ENCODE peak calls at places on chromosomes 3 and 15, in ten cellular contexts. One of them, this sample, is unnamed.

GRCh38 chr3:98797905-98798304 is 34.8 kb downstream of the ST3GAL6 start:
- DNase-seq in mesothelial cell of epicardium: no peak
- DNase-seq in IMR-90: no peak
- DNase-seq in Panc1: no peak
- DNase-seq in Caco-2: no peak
- DNase-seq in thoracic aorta: no peak
- DNase-seq in lower leg skin: no peak
- DNase-seq in right atrium auricular region: no peak
- DNase-seq in fibroblast of pulmonary artery: no peak
- DNase-seq in breast epithelium: no peak
- DNase-seq in this sample: no peak

GRCh38 chr3:65945480-65945879 is 93.2 kb downstream of the MAGI1 start:
- DNase-seq in breast epithelium: no peak
- DNase-seq in fibroblast of pulmonary artery: no peak
- DNase-seq in thoracic aorta: no peak
- DNase-seq in mesothelial cell of epicardium: no peak
- DNase-seq in Caco-2: no peak
- DNase-seq in right atrium auricular region: no peak
- DNase-seq in IMR-90: peak; percentile 16
- DNase-seq in lower leg skin: no peak
- DNase-seq in Panc1: no peak
- DNase-seq in this sample: no peak

GRCh38 chr15:82942691-82943090 is 9.8 kb downstream of the HOMER2 start:
- DNase-seq in lower leg skin: no peak
- DNase-seq in breast epithelium: peak; percentile 88
- DNase-seq in mesothelial cell of epicardium: no peak
- DNase-seq in Caco-2: peak; percentile 50
- DNase-seq in fibroblast of pulmonary artery: no peak
- DNase-seq in Panc1: no peak
- DNase-seq in thoracic aorta: no peak
- DNase-seq in IMR-90: no peak
- DNase-seq in right atrium auricular region: no peak
- DNase-seq in this sample: peak; percentile 97

GRCh38 chr3:42014443-42014945 is 52.6 kb upstream of the ULK4 start:
- DNase-seq in right atrium auricular region: no peak
- DNase-seq in mesothelial cell of epicardium: no peak
- DNase-seq in IMR-90: no peak
- DNase-seq in Panc1: no peak
- DNase-seq in thoracic aorta: no peak
- DNase-seq in fibroblast of pulmonary artery: peak; percentile 33
- DNase-seq in lower leg skin: no peak
- DNase-seq in Caco-2: no peak
- DNase-seq in breast epithelium: no peak
- DNase-seq in this sample: no peak

GRCh38 chr3:160169139-160169830 is 55.9 kb upstream of the C3orf80 start:
- DNase-seq in Caco-2: no peak
- DNase-seq in mesothelial cell of epicardium: no peak
- DNase-seq in IMR-90: peak; percentile 95
- DNase-seq in breast epithelium: no peak
- DNase-seq in fibroblast of pulmonary artery: peak; percentile 74
- DNase-seq in thoracic aorta: no peak
- DNase-seq in Panc1: no peak
- DNase-seq in right atrium auricular region: no peak
- DNase-seq in lower leg skin: no peak
- DNase-seq in this sample: no peak

GRCh38 chr3:30702521-30703404 is 96.4 kb downstream of the TGFBR2 start:
- DNase-seq in fibroblast of pulmonary artery: no peak
- DNase-seq in IMR-90: no peak
- DNase-seq in lower leg skin: no peak
- DNase-seq in Panc1: no peak
- DNase-seq in breast epithelium: no peak
- DNase-seq in thoracic aorta: no peak
- DNase-seq in Caco-2: no peak
- DNase-seq in right atrium auricular region: no peak
- DNase-seq in mesothelial cell of epicardium: no peak
- DNase-seq in this sample: no peak

GRCh38 chr3:117735481-117736101 is 1026.0 kb downstream of the TUSC7 start:
- DNase-seq in thoracic aorta: no peak
- DNase-seq in Caco-2: no peak
- DNase-seq in breast epithelium: no peak
- DNase-seq in IMR-90: peak; percentile 91
- DNase-seq in mesothelial cell of epicardium: no peak
- DNase-seq in fibroblast of pulmonary artery: peak; percentile 37
- DNase-seq in Panc1: no peak
- DNase-seq in right atrium auricular region: no peak
- DNase-seq in lower leg skin: no peak
- DNase-seq in this sample: no peak

GRCh38 chr3:94303897-94304296 is 241.0 kb downstream of the NSUN3 start:
- DNase-seq in Panc1: no peak
- DNase-seq in fibroblast of pulmonary artery: peak; percentile 14
- DNase-seq in IMR-90: peak; percentile 1
- DNase-seq in mesothelial cell of epicardium: no peak
- DNase-seq in breast epithelium: no peak
- DNase-seq in lower leg skin: no peak
- DNase-seq in right atrium auricular region: no peak
- DNase-seq in Caco-2: no peak
- DNase-seq in thoracic aorta: no peak
- DNase-seq in this sample: peak; percentile 30

GRCh38 chr15:84586641-84587160 is 14.1 kb upstream of the ZSCAN2 start:
- DNase-seq in breast epithelium: no peak
- DNase-seq in right atrium auricular region: no peak
- DNase-seq in IMR-90: peak; percentile 36
- DNase-seq in Panc1: no peak
- DNase-seq in thoracic aorta: no peak
- DNase-seq in Caco-2: no peak
- DNase-seq in fibroblast of pulmonary artery: no peak
- DNase-seq in mesothelial cell of epicardium: no peak
- DNase-seq in lower leg skin: no peak
- DNase-seq in this sample: no peak

GRCh38 chr3:142853270-142854163 is 35.4 kb downstream of the PCOLCE2 start:
- DNase-seq in Panc1: no peak
- DNase-seq in fibroblast of pulmonary artery: peak; percentile 35
- DNase-seq in thoracic aorta: no peak
- DNase-seq in Caco-2: no peak
- DNase-seq in right atrium auricular region: no peak
- DNase-seq in mesothelial cell of epicardium: no peak
- DNase-seq in breast epithelium: no peak
- DNase-seq in IMR-90: peak; percentile 21
- DNase-seq in lower leg skin: no peak
- DNase-seq in this sample: no peak

GRCh38 chr3:29249829-29250228 is 31.0 kb upstream of the RBMS3 start:
- DNase-seq in right atrium auricular region: no peak
- DNase-seq in Panc1: no peak
- DNase-seq in mesothelial cell of epicardium: no peak
- DNase-seq in thoracic aorta: no peak
- DNase-seq in Caco-2: no peak
- DNase-seq in lower leg skin: no peak
- DNase-seq in IMR-90: no peak
- DNase-seq in fibroblast of pulmonary artery: no peak
- DNase-seq in breast epithelium: no peak
- DNase-seq in this sample: no peak

GRCh38 chr3:29241855-29242254 is 39.0 kb upstream of the RBMS3 start:
- DNase-seq in Caco-2: no peak
- DNase-seq in right atrium auricular region: no peak
- DNase-seq in lower leg skin: no peak
- DNase-seq in Panc1: no peak
- DNase-seq in fibroblast of pulmonary artery: no peak
- DNase-seq in mesothelial cell of epicardium: no peak
- DNase-seq in IMR-90: no peak
- DNase-seq in thoracic aorta: no peak
- DNase-seq in breast epithelium: no peak
- DNase-seq in this sample: no peak

GRCh38 chr3:29245441-29245840 is 35.4 kb upstream of the RBMS3 start:
- DNase-seq in mesothelial cell of epicardium: no peak
- DNase-seq in fibroblast of pulmonary artery: no peak
- DNase-seq in lower leg skin: no peak
- DNase-seq in thoracic aorta: no peak
- DNase-seq in Caco-2: no peak
- DNase-seq in IMR-90: no peak
- DNase-seq in right atrium auricular region: no peak
- DNase-seq in breast epithelium: no peak
- DNase-seq in Panc1: no peak
- DNase-seq in this sample: no peak

DNA sequence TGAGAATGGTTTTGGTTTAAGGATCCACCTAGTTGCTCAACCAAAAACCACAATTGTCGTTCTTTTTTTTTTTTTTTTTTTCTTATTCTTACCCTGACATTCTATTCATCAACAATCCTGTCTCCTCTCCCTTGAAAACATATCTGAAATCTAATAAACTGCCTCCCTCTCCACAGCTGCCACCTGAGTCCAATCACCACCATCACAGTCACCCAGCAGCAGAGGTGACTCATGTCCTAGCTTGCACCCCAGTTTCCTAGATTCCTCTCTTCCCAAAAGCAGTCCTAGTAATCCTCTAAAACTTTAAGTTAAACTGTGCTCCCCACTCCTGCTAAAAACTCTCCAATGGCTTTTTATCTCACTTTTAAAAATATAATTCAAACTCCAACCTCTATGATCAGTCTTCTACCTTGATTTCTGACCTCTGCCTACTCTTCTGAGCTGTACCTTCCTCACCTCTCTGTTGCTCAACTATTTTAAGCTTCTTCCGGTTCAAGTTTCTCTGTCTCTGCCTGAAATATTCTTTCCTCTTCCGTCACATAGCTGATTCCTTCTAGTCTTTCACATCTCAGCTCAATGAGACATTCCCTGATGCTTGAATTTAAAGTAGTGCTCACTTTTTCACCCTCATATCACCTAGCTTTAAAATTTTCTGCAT is 33.7 kb upstream of the RBMS3 start:
- DNase-seq in Panc1: no peak
- DNase-seq in Caco-2: no peak
- DNase-seq in lower leg skin: no peak
- DNase-seq in thoracic aorta: no peak
- DNase-seq in mesothelial cell of epicardium: no peak
- DNase-seq in right atrium auricular region: no peak
- DNase-seq in IMR-90: no peak
- DNase-seq in breast epithelium: no peak
- DNase-seq in fibroblast of pulmonary artery: no peak
- DNase-seq in this sample: no peak
- TF ChIP-seq CTCF in Panc1: no peak
- TF ChIP-seq CTCF in Caco-2: no peak
- TF ChIP-seq CTCF in lower leg skin: no peak
- TF ChIP-seq CTCF in thoracic aorta: no peak
- TF ChIP-seq CTCF in mesothelial cell of epicardium: no peak
- TF ChIP-seq CTCF in right atrium auricular region: no peak
- TF ChIP-seq CTCF in IMR-90: no peak
- TF ChIP-seq CTCF in breast epithelium: no peak
- TF ChIP-seq CTCF in fibroblast of pulmonary artery: no peak
- TF ChIP-seq CTCF in this sample: no peak

DNA sequence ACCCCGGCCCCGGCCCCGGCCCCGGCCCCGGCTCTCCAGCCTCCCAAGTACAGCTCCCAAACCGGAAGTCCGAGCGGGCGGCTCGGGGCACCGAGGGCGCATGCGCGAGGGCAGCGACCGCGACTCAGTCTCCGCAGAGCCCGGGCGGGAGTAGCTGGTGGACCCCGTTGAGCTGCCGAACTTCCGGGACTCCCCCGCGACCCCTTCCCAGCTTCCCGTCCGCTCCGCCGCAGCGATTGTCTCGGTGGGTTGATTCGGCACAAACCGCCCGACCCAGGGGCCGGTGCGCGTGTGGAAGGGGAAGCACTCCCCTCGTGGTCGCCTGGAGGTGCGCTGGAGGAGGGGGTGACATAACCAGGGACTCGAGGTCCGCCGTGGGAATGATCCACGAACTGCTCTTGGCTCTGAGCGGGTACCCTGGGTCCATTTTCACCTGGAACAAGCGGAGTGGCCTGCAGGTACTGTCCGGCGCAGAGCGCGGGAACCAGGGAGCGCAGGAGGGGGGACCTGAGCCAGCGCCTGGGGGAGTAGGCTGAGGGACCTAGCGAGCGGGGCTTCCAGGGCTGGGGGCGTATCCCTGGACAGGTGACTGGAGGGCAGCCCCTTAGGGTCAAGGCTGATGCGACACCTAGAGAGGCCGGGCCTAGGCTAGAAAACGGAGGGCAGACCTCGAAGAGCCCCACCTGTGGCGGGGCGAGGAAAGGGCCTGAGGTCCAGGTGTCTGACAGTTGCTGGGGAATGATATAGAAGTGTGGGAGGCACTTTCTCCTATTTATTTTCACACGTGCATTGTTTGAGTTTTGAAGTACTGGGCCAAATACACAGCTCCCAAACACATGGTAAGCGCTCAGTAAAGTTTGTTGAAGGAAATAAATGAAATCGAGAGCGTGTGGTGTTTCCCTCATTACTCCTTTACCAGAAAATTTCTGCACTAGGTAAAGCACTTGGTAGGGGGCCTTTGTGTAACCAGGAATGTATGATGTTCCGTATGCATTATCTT is at the start of the genes TUBGCP4 and ZSCAN29:
- DNase-seq in mesothelial cell of epicardium: peak; percentile 77
- DNase-seq in breast epithelium: peak; percentile 72
- DNase-seq in lower leg skin: peak; percentile 95
- DNase-seq in thoracic aorta: peak; percentile 6
- DNase-seq in IMR-90: peak; percentile 62
- DNase-seq in right atrium auricular region: peak; percentile 76
- DNase-seq in Caco-2: peak; percentile 86
- DNase-seq in fibroblast of pulmonary artery: peak; percentile 75
- DNase-seq in Panc1: no peak
- DNase-seq in this sample: no peak
- TF ChIP-seq CTCF in mesothelial cell of epicardium: no peak
- TF ChIP-seq CTCF in breast epithelium: no peak
- TF ChIP-seq CTCF in lower leg skin: peak; percentile 19
- TF ChIP-seq CTCF in thoracic aorta: no peak
- TF ChIP-seq CTCF in IMR-90: no peak
- TF ChIP-seq CTCF in right atrium auricular region: peak; percentile 36
- TF ChIP-seq CTCF in Caco-2: peak; percentile 50
- TF ChIP-seq CTCF in fibroblast of pulmonary artery: peak; percentile 28
- TF ChIP-seq CTCF in Panc1: peak; percentile 73
- TF ChIP-seq CTCF in this sample: peak; percentile 39

GRCh38 chr3:27253831-27254230 is 115.4 kb downstream of the NEK10 start:
- DNase-seq in IMR-90: peak; percentile 21
- DNase-seq in fibroblast of pulmonary artery: peak; percentile 51
- DNase-seq in Caco-2: peak; percentile 38
- DNase-seq in breast epithelium: peak; percentile 51
- DNase-seq in lower leg skin: no peak
- DNase-seq in mesothelial cell of epicardium: peak; percentile 18
- DNase-seq in right atrium auricular region: no peak
- DNase-seq in Panc1: no peak
- DNase-seq in thoracic aorta: no peak
- DNase-seq in this sample: peak; percentile 8
- TF ChIP-seq CTCF in IMR-90: peak; percentile 46
- TF ChIP-seq CTCF in fibroblast of pulmonary artery: peak; percentile 53
- TF ChIP-seq CTCF in Caco-2: peak; percentile 25
- TF ChIP-seq CTCF in breast epithelium: peak; percentile 15
- TF ChIP-seq CTCF in lower leg skin: no peak
- TF ChIP-seq CTCF in mesothelial cell of epicardium: no peak
- TF ChIP-seq CTCF in right atrium auricular region: peak; percentile 55
- TF ChIP-seq CTCF in Panc1: peak; percentile 71
- TF ChIP-seq CTCF in thoracic aorta: no peak
- TF ChIP-seq CTCF in this sample: peak; percentile 71

DNA sequence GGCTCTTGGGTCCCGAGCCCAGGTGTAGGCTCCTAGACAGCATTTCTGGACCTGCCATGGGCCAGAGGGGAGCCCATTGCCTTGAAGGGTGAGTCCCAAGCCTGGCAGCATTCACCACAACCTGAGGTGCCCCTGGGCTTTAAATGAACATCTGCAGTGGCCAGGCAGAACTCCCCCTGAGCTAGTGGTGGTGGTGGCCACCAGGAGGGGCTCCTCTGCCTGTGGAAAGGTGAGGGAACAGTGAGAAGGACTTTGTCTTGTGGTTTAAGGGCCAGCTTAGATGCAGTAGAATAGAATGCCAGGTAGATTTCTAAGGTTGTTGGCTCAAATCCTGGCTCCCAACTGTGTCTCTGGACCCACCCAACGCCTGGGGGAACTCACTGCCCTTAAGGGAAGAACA is 55.6 kb downstream of the CASR start:
- DNase-seq in Panc1: no peak
- DNase-seq in breast epithelium: no peak
- DNase-seq in mesothelial cell of epicardium: no peak
- DNase-seq in Caco-2: no peak
- DNase-seq in thoracic aorta: no peak
- DNase-seq in fibroblast of pulmonary artery: no peak
- DNase-seq in right atrium auricular region: no peak
- DNase-seq in lower leg skin: no peak
- DNase-seq in IMR-90: no peak
- DNase-seq in this sample: no peak
- TF ChIP-seq CTCF in Panc1: no peak
- TF ChIP-seq CTCF in breast epithelium: no peak
- TF ChIP-seq CTCF in mesothelial cell of epicardium: no peak
- TF ChIP-seq CTCF in Caco-2: no peak
- TF ChIP-seq CTCF in thoracic aorta: no peak
- TF ChIP-seq CTCF in fibroblast of pulmonary artery: no peak
- TF ChIP-seq CTCF in right atrium auricular region: no peak
- TF ChIP-seq CTCF in lower leg skin: no peak
- TF ChIP-seq CTCF in IMR-90: no peak
- TF ChIP-seq CTCF in this sample: no peak